ENCODE peak calls at places on chromosome 13, in five cellular contexts. D, J, F, B and Z are unnamed samples.

GRCh38 chr13:113970810-113971470 is 2.9 kb downstream of the C13orf46 start:
- DNase-seq in J (peak), F (peak), B (peak), D (peak), Z (peak)

GRCh38 chr13:53138369-53139036 is 109.9 kb downstream of the OLFM4 start:
- DNase-seq in B (no peak), F (peak), J (peak), D (no peak), Z (no peak)

GRCh38 chr13:41900918-41901317 is 60.0 kb downstream of the VWA8 start:
- DNase-seq in D (no peak), F (no peak), B (no peak), J (no peak), Z (no peak)

GRCh38 chr13:46582190-46582589 is 29.2 kb downstream of the LRCH1 start:
- DNase-seq in B (no peak), F (no peak), D (no peak), J (no peak), Z (no peak)

GRCh38 chr13:66660013-66660804 is 569.9 kb downstream of the PCDH9 start:
- DNase-seq in D (peak), F (no peak), J (no peak), B (no peak), Z (no peak)

GRCh38 chr13:34901577-34901976 is 40.5 kb upstream of the NBEA start:
- DNase-seq in J (no peak), F (no peak), D (no peak), B (no peak), Z (no peak)

GRCh38 chr13:20182231-20182846 is 10.4 kb downstream of the GJB2 start:
- DNase-seq in J (no peak), D (peak), F (no peak), B (no peak), Z (peak)

GRCh38 chr13:112168771-112169170 is 101.8 kb downstream of the SOX1 start:
- DNase-seq in J (no peak), F (no peak), D (no peak), B (no peak), Z (no peak)

GRCh38 chr13:42284068-42284467 is 12.1 kb downstream of the AKAP11 start:
- DNase-seq in D (no peak), F (no peak), B (no peak), J (no peak), Z (no peak)

GRCh38 chr13:45873491-45874360 is 22.2 kb upstream of the SIAH3 start:
- DNase-seq in J (no peak), B (no peak), F (no peak), D (peak), Z (no peak)

GRCh38 chr13:42393573-42394360 is 121.8 kb downstream of the AKAP11 start:
- DNase-seq in F (no peak), D (no peak), B (no peak), J (no peak), Z (no peak)

GRCh38 chr13:54489359-54489758 is 1460.7 kb downstream of the OLFM4 start:
- DNase-seq in F (no peak), J (no peak), B (no peak), D (no peak), Z (no peak)

GRCh38 chr13:112879283-112879833 is 89.7 kb upstream of the MCF2L start:
- DNase-seq in J (peak), D (peak), B (no peak), F (peak), Z (no peak)

GRCh38 chr13:78602561-78603239 is 652 bp downstream of the POU4F1 start:
- DNase-seq in F (no peak), J (no peak), B (no peak), D (no peak), Z (no peak)

GRCh38 chr13:70668293-70668692 is 560.0 kb upstream of the KLHL1 start:
- DNase-seq in F (no peak), B (no peak), D (no peak), J (no peak), Z (no peak)

GRCh38 chr13:113915012-113915763 is 51.3 kb upstream of the GAS6 start:
- DNase-seq in J (no peak), D (no peak), B (no peak), F (no peak), Z (no peak)

GRCh38 chr13:53254495-53254894 is 225.9 kb downstream of the OLFM4 start:
- DNase-seq in F (no peak), B (no peak), J (no peak), D (no peak), Z (no peak)

GRCh38 chr13:20411638-20412342 is 113.9 kb downstream of the CRYL1 start:
- DNase-seq in B (no peak), D (no peak), J (no peak), F (no peak), Z (no peak)

GRCh38 chr13:98143157-98143553 is 261 bp downstream of the FARP1 start:
- DNase-seq in F (peak), J (peak), D (no peak), B (no peak), Z (no peak)

GRCh38 chr13:26727633-26728032 is 33.0 kb downstream of the GPR12 start:
- DNase-seq in D (no peak), F (no peak), B (no peak), J (no peak), Z (no peak)

GRCh38 chr13:61880576-61881283 is 465.1 kb upstream of the PCDH20 start:
- DNase-seq in J (no peak), D (peak), B (no peak), F (no peak), Z (no peak)

GRCh38 chr13:75481176-75482069 is 546 bp downstream of the TBC1D4 start:
- DNase-seq in F (peak), J (peak), B (peak), D (peak), Z (no peak)

GRCh38 chr13:65638572-65639168 is 1591.5 kb downstream of the PCDH9 start:
- DNase-seq in J (no peak), F (no peak), B (no peak), D (peak), Z (peak)

GRCh38 chr13:47019977-47020376 is 123.1 kb upstream of the HTR2A start:
- DNase-seq in F (no peak), D (no peak), J (no peak), B (no peak), Z (no peak)

GRCh38 chr13:100484708-100485107 is 103.9 kb downstream of the GGACT start:
- DNase-seq in F (no peak), B (peak), J (no peak), D (no peak), Z (no peak)

GRCh38 chr13:108681986-108682562 is 52.7 kb downstream of the MYO16 start:
- DNase-seq in B (no peak), J (no peak), D (peak), F (no peak), Z (no peak)

GRCh38 chr13:95481051-95481775 is 71.3 kb upstream of the CLDN10 start:
- DNase-seq in J (no peak), F (no peak), B (no peak), D (no peak), Z (no peak)

GRCh38 chr13:36038785-36039415 is 92.3 kb downstream of the DCLK1 start:
- DNase-seq in B (no peak), F (no peak), D (no peak), J (no peak), Z (no peak)

GRCh38 chr13:38223093-38223492 is 126.6 kb upstream of the UFM1 start:
- DNase-seq in B (no peak), J (no peak), F (no peak), D (peak), Z (no peak)

GRCh38 chr13:71621152-71622124 is 245.6 kb downstream of the DACH1 start:
- DNase-seq in D (no peak), F (no peak), B (no peak), J (no peak), Z (no peak)

GRCh38 chr13:24381539-24382265 is 72.3 kb downstream of the C1QTNF9 start:
- DNase-seq in B (no peak), J (no peak), D (peak), F (no peak), Z (no peak)

GRCh38 chr13:114012921-114013320 is 39.0 kb upstream of the C13orf46 start:
- DNase-seq in J (no peak), F (no peak), B (no peak), D (no peak), Z (no peak)

GRCh38 chr13:80945328-80945727 is 604.4 kb upstream of the SPRY2 start:
- DNase-seq in F (peak), D (no peak), J (no peak), B (no peak), Z (no peak)

GRCh38 chr13:24063281-24063851 is 97.2 kb upstream of the SPATA13 start:
- DNase-seq in B (no peak), J (no peak), D (peak), F (peak), Z (no peak)

GRCh38 chr13:113562866-113563265 is 21.7 kb upstream of the TFDP1 start:
- DNase-seq in B (no peak), F (no peak), J (no peak), D (no peak), Z (no peak)

GRCh38 chr13:110345701-110346100 is 38.6 kb downstream of the COL4A2 start:
- DNase-seq in D (no peak), B (no peak), F (no peak), J (no peak), Z (no peak)

GRCh38 chr13:110347535-110348308 is 40.6 kb downstream of the COL4A2 start:
- DNase-seq in J (no peak), B (no peak), F (peak), D (peak), Z (no peak)

GRCh38 chr13:110347088-110347487 is 40.0 kb downstream of the COL4A2 start:
- DNase-seq in F (no peak), J (no peak), D (no peak), B (no peak), Z (no peak)

GRCh38 chr13:110345266-110345665 is 38.2 kb downstream of the COL4A2 start:
- DNase-seq in B (no peak), D (no peak), F (no peak), J (no peak), Z (no peak)

GRCh38 chr13:110346661-110347067 is 39.6 kb downstream of the COL4A2 start:
- DNase-seq in D (no peak), B (peak), J (no peak), F (no peak), Z (no peak)
- H3K27ac ChIP-seq in D (no peak), B (peak), J (peak), F (no peak), Z (no peak)

DNA sequence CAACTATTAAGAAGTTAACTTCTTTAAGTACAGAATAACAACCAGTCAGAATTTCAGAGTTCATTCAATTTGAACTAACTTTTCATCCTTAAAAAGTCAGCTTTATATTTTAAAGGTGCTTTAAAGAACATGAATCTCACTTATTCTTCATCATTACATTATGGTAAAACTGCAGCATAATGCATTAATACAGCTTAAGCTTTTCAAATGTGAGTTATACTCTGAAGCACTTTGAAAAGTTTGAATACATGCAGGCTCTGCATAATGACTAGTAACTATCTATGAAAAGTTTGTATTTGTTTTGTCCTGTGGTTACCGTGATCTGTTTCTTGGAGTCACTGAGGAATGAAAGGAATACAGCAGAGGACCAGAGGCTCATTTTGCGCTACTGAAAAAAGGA is 4.0 kb downstream of the PCDH17 start:
- DNase-seq in D (peak), J (no peak), B (no peak), F (no peak), Z (no peak)
- H3K27ac ChIP-seq in D (no peak), J (no peak), B (no peak), F (peak), Z (no peak)

GRCh38 chr13:79913141-79913827 is 427.6 kb downstream of the SPRY2 start:
- DNase-seq in F (no peak), D (no peak), B (no peak), J (no peak), Z (no peak)

GRCh38 chr13:79907527-79907926 is 426.6 kb downstream of the NDFIP2 start:
- DNase-seq in D (no peak), J (no peak), B (no peak), F (no peak), Z (no peak)

GRCh38 chr13:79909664-79910063 is 428.7 kb downstream of the NDFIP2 start:
- DNase-seq in B (no peak), D (no peak), F (no peak), J (no peak), Z (no peak)

GRCh38 chr13:79912403-79912802 is 428.5 kb downstream of the SPRY2 start:
- DNase-seq in D (no peak), B (no peak), F (no peak), J (no peak), Z (no peak)

GRCh38 chr13:79910869-79911540 is 429.9 kb downstream of the SPRY2 start:
- DNase-seq in F (no peak), B (no peak), D (no peak), J (no peak), Z (no peak)
- H3K27ac ChIP-seq in F (no peak), B (no peak), D (no peak), J (no peak), Z (no peak)

GRCh38 chr13:25630327-25630726 is 258.6 kb downstream of the ATP8A2 start:
- DNase-seq in J (no peak), D (no peak), B (no peak), F (no peak), Z (no peak)
- H3K27ac ChIP-seq in J (no peak), D (no peak), B (no peak), F (no peak), Z (no peak)